ENCODE peak calls at places on chromosomes 3 and 15, in four cellular contexts. C, Z, F and V are unnamed samples.
A peak's percentile ranks its signal among the peaks of the same experiment; 100 is the strongest.

GRCh38 chr3:101615525-101615924 is 41.5 kb downstream of the PCNP start:
- DNase-seq in F (no peak), C (no peak), Z (no peak), V (no peak)

GRCh38 chr3:161310649-161311423 is 60.5 kb downstream of the SPTSSB start:
- DNase-seq in Z (no peak), C (no peak), F (no peak), V (peak; percentile 83)

GRCh38 chr3:4976109-4976508 is 3.1 kb upstream of the BHLHE40 start:
- DNase-seq in F (peak; percentile 78), C (peak; percentile 58), Z (peak; percentile 40), V (no peak)

GRCh38 chr3:104359546-104359945 is 1007.2 kb upstream of the ALCAM start:
- DNase-seq in F (no peak), Z (no peak), C (peak; percentile 21), V (no peak)

GRCh38 chr3:71681224-71681668 is 44.0 kb downstream of the EIF4E3 start:
- DNase-seq in C (peak; percentile 76), F (peak; percentile 80), Z (peak; percentile 43), V (no peak)

GRCh38 chr15:39242345-39242744 is 338.5 kb upstream of the THBS1 start:
- DNase-seq in Z (no peak), F (no peak), C (no peak), V (no peak)

GRCh38 chr3:117035785-117036184 is 326.2 kb downstream of the TUSC7 start:
- DNase-seq in F (no peak), C (no peak), Z (peak; percentile 16), V (no peak)

GRCh38 chr3:45506084-45506483 is 88.5 kb upstream of the LIMD1 start:
- DNase-seq in F (no peak), C (no peak), Z (no peak), V (no peak)

GRCh38 chr15:22966321-22967083 is 13.7 kb downstream of the CYFIP1 start:
- DNase-seq in F (no peak), C (no peak), Z (no peak), V (no peak)

GRCh38 chr15:26866298-26867198 is at the start of gene GABRA5:
- DNase-seq in C (peak; percentile 75), Z (no peak), F (no peak), V (no peak)

GRCh38 chr3:131174752-131175151 is 148.1 kb downstream of the NEK11 start:
- DNase-seq in Z (no peak), F (no peak), C (no peak), V (no peak)

GRCh38 chr3:115523467-115523866 is 99.8 kb upstream of the GAP43 start:
- DNase-seq in Z (no peak), F (no peak), C (peak; percentile 42), V (no peak)

GRCh38 chr15:65375871-65376552 is 1.8 kb downstream of the IGDCC3 start:
- DNase-seq in C (no peak), Z (no peak), F (peak; percentile 37), V (no peak)
- H3K4me3 ChIP-seq in C (peak overlapping the region; percentile 91), Z (peak overlapping the region; percentile 73), F (no peak overlapping the region), V (no peak overlapping the region)

GRCh38 chr3:128730521-128730920 is 4.5 kb downstream of the RAB7A start:
- DNase-seq in Z (no peak), C (no peak), F (no peak), V (no peak)
- H3K4me1 ChIP-seq in Z (peaks cover 98% of the 10 kb centered on the region), C (peaks cover 34% of the 10 kb centered on the region), F (peaks cover 63% of the 10 kb centered on the region), V (peaks cover 78% of the 10 kb centered on the region)

DNA sequence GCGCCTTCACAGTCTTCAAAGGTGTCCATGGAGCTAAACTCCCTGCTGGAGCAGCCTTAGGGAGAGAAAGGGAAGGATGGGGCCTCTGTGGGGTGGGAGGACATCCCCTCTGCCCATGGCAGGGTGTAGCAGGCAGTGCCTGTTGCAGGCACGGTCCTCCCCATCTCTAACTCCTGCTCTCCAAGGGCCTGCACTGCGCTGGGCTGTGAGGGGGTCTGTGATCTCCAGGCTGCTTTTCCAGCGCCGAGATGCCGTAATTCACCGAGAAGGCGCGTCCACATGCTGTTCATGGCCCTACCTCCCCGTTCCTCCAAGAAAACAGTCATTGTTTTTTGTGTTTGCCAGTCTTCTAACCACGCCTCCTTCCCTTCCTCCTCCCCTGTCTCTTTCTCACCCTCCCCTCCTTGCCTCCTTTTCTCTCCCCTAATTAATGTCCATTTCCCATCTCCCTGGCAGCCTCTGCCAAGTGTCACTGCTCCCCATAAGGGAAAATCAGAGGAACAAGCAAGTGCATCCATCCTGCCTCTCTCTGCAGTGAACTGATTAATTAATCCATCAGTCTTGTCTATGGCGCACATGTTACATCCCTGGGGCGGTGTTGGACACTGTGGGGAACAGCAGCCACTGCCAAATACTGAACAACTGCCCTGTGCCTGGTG is 17.7 kb upstream of the LAMP3 start:
- DNase-seq in C (peak; percentile 15), Z (no peak), F (no peak), V (no peak)
- H3K4me3 ChIP-seq in C (no peak overlapping the region), Z (peak overlapping the region; percentile 66), F (peak overlapping the region; percentile 54), V (no peak overlapping the region)

DNA sequence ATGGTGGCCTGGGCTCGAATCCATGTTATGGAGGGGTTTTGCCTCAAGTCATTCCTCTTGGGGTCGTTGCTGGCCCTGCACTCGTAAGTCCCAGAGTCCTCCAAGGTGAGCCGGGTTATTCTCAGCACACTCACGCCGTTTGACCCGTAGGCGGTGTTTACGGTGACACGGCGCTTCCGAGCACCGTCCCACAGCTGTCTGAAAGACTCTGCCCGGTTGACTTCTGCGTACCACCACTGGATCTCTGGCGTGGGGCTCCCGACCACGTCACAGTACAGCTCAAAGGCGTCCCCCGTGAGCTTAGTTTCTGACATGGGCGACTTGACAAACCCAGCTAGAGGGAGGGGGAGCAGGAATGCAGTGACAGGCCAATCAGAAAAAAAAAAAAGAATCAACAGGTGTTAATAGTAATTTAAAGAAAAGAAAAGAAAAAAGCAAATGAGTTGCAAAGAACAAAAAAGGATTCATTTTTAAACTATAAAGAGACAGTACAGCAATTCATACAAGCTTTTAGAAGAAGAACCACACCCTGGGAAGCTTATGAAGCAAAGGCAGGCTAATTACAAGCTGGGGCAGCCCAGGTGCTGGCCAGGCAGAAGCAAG is 36.1 kb downstream of the NPTN start:
- DNase-seq in C (no peak), Z (no peak), F (no peak), V (no peak)
- H3K4me1 ChIP-seq in C (peaks cover 61% of the 10 kb centered on the region), Z (peaks cover 98% of the 10 kb centered on the region), F (peaks cover 57% of the 10 kb centered on the region), V (peaks cover 6% of the 10 kb centered on the region)

DNA sequence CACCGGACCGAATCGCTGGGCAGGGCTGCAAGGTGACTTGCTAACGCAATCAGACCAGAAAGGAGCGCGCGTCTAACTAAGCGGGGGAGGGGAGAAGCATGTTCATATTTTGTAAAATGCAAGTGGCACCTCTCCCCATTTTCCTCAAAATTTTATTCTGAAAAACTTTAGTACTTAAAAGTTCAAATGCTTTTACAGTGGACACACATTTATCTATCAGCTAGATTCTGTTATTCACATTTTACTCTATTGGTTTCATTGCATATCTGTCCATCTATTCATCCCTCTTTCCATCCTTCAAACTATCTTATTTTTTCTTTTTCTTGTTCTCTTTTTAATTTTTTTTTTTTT is 46.1 kb upstream of the KLHL25 start:
- DNase-seq in F (no peak), C (no peak), Z (no peak), V (no peak)
- H3K4me3 ChIP-seq in F (no peak overlapping the region), C (no peak overlapping the region), Z (peak overlapping the region; percentile 54), V (no peak overlapping the region)

GRCh38 chr15:62588930-62589655 is 424.0 kb upstream of the C2CD4B start:
- DNase-seq in C (no peak), Z (no peak), F (no peak), V (no peak)
- H3K4me1 ChIP-seq in C (no peaks in the 10 kb centered on the region), Z (peaks cover 28% of the 10 kb centered on the region), F (peaks cover 3% of the 10 kb centered on the region), V (no peaks in the 10 kb centered on the region)

GRCh38 chr3:143288944-143289343 is 169.4 kb downstream of the CHST2 start:
- DNase-seq in Z (no peak), C (no peak), F (no peak), V (no peak)
- H3K4me3 ChIP-seq in Z (no peak overlapping the region), C (no peak overlapping the region), F (no peak overlapping the region), V (no peak overlapping the region)

GRCh38 chr3:195079636-195080035 is 191.3 kb downstream of the XXYLT1 start:
- DNase-seq in Z (peak; percentile 9), C (no peak), F (no peak), V (no peak)
- H3K4me1 ChIP-seq in Z (peaks cover 49% of the 10 kb centered on the region), C (peaks cover 9% of the 10 kb centered on the region), F (peaks cover 17% of the 10 kb centered on the region), V (no peaks in the 10 kb centered on the region)

DNA sequence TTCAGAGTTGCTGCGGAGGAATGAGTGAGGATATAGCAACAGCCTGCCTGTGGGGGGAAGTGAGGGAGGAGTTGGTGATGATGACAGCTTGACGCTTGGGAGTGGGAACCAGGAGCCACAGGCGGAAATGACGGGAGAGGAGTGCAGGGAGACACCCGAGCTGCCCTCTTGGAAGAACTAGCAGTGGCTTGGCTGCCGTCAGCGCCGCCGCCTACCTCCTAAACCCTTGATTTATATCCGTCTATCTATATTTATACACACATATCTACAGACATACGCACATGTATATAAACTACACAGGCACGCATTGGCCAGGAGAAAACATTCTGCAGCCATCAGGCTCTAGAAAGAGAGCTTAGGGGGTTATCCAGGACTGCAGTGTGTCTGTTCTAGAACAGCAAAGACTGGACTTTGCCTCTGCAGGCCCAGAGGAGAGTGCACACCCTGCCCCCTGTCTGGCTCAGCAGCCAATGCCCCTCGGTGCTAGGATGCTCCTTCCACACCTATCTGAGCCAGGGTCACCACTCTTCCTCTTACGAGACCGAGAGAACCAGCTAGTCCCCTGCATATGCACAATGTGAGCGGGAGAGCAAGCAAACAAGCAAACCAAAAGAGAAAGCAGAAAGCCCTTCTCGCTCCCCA is 45.3 kb upstream of the MAGEF1 start:
- DNase-seq in F (no peak), C (peak; percentile 64), Z (peak; percentile 55), V (no peak)
- H3K4me3 ChIP-seq in F (no peak overlapping the region), C (no peak overlapping the region), Z (peak overlapping the region; percentile 24), V (no peak overlapping the region)

GRCh38 chr15:74785716-74786032 is 3.8 kb downstream of the CSK start:
- DNase-seq in F (no peak), C (no peak), Z (no peak), V (peak; percentile 85)
- H3K4me1 ChIP-seq in F (peaks cover 82% of the 10 kb centered on the region), C (peaks cover 50% of the 10 kb centered on the region), Z (peaks cover 95% of the 10 kb centered on the region), V (peaks cover 90% of the 10 kb centered on the region)